ENCODE peak calls at places on chromosomes 16 and 17, in five cellular contexts. U, V, T, F and O are unnamed samples.

GRCh38 chr16:12257926-12258561 is 281.5 kb downstream of the SNX29 start:
- DNase-seq in U (no peak), V (no peak), T (peak), F (no peak), O (no peak)

GRCh38 chr17:71757956-71758355 is 362.9 kb upstream of the SOX9 start:
- DNase-seq in U (no peak), V (no peak), T (no peak), F (no peak), O (no peak)

GRCh38 chr16:16021988-16022682 is 72.7 kb downstream of the ABCC1 start:
- DNase-seq in U (peak), V (peak), T (peak), F (no peak), O (peak)

GRCh38 chr17:48997103-48997826 is at the start of gene IGF2BP1:
- DNase-seq in U (no peak), V (peak), T (peak), F (no peak), O (peak)

GRCh38 chr16:53504161-53504663 is 1.2 kb upstream of the AKTIP start:
- DNase-seq in U (no peak), V (no peak), T (peak), F (no peak), O (peak)

GRCh38 chr17:62950067-62950466 is 16.0 kb upstream of the TANC2 start:
- DNase-seq in U (no peak), V (no peak), T (no peak), F (no peak), O (no peak)

GRCh38 chr17:57552114-57552601 is 192.9 kb downstream of the CCDC182 start:
- DNase-seq in U (no peak), V (no peak), T (peak), F (peak), O (no peak)

GRCh38 chr17:82021728-82022309 is 859 bp downstream of the CENPX start:
- DNase-seq in U (no peak), V (no peak), T (no peak), F (no peak), O (no peak)

GRCh38 chr17:57051886-57052342 is 33.1 kb upstream of the AKAP1 start:
- DNase-seq in U (no peak), V (no peak), T (peak), F (no peak), O (no peak)

GRCh38 chr17:43039646-43040045 is 14.6 kb downstream of the RND2 start:
- DNase-seq in U (no peak), V (no peak), T (no peak), F (no peak), O (no peak)

GRCh38 chr17:43044024-43044423 is 19.0 kb downstream of the RND2 start:
- DNase-seq in U (no peak), V (no peak), T (no peak), F (no peak), O (no peak)

GRCh38 chr17:43043306-43043705 is 18.3 kb downstream of the RND2 start:
- DNase-seq in U (no peak), V (no peak), T (no peak), F (no peak), O (no peak)

GRCh38 chr17:43040655-43041054 is 15.6 kb downstream of the RND2 start:
- DNase-seq in U (no peak), V (no peak), T (no peak), F (no peak), O (no peak)

GRCh38 chr17:43042025-43042424 is 17.0 kb downstream of the RND2 start:
- DNase-seq in U (no peak), V (no peak), T (peak), F (no peak), O (no peak)
- TF ChIP-seq CTCF in U (no peak), V (no peak), T (no peak), F (no peak), O (no peak)

GRCh38 chr17:73957564-73957963 is 245.9 kb upstream of the RPL38 start:
- DNase-seq in U (no peak), V (no peak), T (no peak), F (no peak), O (no peak)

GRCh38 chr17:73958453-73958852 is 245.0 kb upstream of the RPL38 start:
- DNase-seq in U (no peak), V (no peak), T (no peak), F (no peak), O (no peak)

GRCh38 chr17:73955616-73956015 is 247.9 kb upstream of the RPL38 start:
- DNase-seq in U (no peak), V (no peak), T (no peak), F (no peak), O (no peak)

GRCh38 chr17:73956169-73956568 is 247.3 kb upstream of the RPL38 start:
- DNase-seq in U (no peak), V (no peak), T (no peak), F (no peak), O (no peak)

DNA sequence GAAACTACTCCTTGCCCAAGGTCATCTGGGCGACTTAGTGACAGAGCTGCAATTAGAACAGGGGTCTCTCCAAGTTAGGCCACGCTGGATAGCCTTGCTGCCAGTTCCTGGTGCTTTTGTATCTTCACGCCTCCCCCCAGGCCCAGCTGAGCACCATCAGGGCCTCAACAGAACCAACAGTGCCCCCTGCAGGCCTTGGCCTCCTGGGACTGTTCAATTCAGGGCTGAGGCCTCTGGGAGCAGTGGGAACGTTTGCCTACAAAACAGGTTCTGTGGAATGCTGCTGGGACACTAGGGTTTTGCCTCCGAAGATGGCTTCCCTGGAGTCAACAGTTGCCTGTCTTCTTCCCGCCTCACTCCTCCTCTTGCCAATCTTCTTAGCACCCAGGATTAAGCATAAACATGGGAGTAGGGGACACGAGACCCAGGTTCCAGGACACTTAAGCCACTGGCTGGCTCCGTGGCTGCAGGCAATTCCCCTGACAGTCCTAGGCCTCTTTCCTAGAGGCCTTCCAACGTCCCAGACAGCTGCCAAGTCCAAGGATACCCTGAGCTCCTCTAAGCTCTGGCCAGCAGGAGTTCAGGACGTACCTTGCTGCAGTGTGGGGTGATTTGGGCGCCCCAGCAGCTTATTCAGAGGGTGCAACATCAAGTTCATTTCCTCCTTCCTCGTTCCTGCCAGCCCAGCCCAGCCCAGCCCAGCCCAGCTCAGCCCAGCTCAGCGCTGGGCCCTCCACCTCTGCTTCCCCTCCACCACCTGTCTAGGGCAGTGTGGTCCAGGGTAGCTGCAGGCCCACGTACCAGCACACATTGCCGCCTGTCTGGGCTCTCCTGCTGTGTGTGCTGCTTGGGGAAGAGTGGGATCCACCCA is 246.6 kb upstream of the RPL38 start:
- DNase-seq in U (no peak), V (peak), T (peak), F (peak), O (peak)
- TF ChIP-seq CTCF in U (no peak), V (peak), T (peak), F (peak), O (peak)

DNA sequence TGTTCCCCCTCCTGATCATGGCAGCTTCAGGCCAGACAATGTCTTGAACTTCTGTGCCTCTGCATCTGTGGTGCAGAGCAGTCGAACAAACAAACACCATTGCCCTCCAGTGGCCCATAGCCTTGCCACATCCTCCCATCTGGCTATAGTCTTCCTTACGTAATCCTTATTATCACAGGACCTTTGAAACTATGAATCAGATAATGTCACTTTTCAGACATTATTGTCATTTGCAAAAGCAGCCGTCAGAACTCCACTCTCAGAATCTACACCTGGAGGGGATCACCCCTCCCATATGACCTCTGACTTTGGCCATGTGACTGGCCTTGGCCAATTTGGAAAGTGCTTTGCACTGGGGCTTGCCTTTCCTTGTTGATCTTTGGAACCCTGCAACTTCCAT is 387.3 kb downstream of the MAF start:
- DNase-seq in U (no peak), V (no peak), T (no peak), F (no peak), O (no peak)
- TF ChIP-seq CTCF in U (no peak), V (no peak), T (no peak), F (no peak), O (peak)

GRCh38 chr17:11240041-11240801 is 792 bp upstream of the SHISA6 start:
- DNase-seq in U (no peak), V (no peak), T (peak), F (no peak), O (peak)
- TF ChIP-seq CTCF in U (no peak), V (no peak), T (peak), F (no peak), O (no peak)

GRCh38 chr17:43814714-43815113 is 18.2 kb downstream of the MPP3 start:
- DNase-seq in U (no peak), V (no peak), T (no peak), F (no peak), O (no peak)

GRCh38 chr17:43812396-43813265 is 20.3 kb downstream of the MPP3 start:
- DNase-seq in U (no peak), V (no peak), T (no peak), F (no peak), O (no peak)

GRCh38 chr17:43816336-43817320 is 16.3 kb downstream of the MPP3 start:
- DNase-seq in U (no peak), V (no peak), T (no peak), F (no peak), O (no peak)

GRCh38 chr17:43813386-43813785 is 19.6 kb downstream of the MPP3 start:
- DNase-seq in U (no peak), V (no peak), T (no peak), F (no peak), O (no peak)

GRCh38 chr17:43814026-43814425 is 18.9 kb downstream of the MPP3 start:
- DNase-seq in U (no peak), V (peak), T (no peak), F (no peak), O (no peak)
- TF ChIP-seq CTCF in U (no peak), V (no peak), T (no peak), F (no peak), O (peak)

DNA sequence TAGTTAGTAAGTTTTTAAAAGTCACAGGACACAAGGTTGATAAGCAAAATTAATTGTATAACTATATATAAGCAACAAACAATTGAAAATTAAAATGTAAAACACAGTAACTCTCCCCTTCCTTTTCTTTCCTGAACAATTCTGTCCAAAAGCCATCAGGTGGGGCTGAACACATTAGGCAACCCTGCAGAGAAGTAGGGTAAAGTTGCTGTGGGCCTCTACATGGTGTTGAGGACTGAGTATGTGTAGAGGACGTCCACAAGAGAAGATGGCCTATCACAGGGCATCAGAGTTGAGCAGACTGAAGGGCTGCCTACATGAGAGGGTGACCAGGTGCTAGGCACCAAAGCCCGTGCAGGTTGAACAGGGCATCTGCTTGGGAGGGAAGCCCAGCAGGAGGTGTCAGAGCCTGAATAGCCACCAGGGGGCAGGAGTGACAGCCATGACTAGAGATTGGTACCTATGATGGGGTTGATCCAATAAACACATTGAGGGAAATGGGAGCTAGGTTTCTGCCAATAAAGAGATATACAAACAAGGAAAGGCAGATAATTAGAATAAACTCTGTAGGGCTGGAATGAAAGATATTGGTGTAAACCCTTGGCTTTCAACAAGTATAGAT is 415.1 kb downstream of the NPIPA8 start:
- DNase-seq in U (no peak), V (no peak), T (peak), F (peak), O (no peak)
- TF ChIP-seq CTCF in U (no peak), V (peak), T (peak), F (peak), O (peak)

DNA sequence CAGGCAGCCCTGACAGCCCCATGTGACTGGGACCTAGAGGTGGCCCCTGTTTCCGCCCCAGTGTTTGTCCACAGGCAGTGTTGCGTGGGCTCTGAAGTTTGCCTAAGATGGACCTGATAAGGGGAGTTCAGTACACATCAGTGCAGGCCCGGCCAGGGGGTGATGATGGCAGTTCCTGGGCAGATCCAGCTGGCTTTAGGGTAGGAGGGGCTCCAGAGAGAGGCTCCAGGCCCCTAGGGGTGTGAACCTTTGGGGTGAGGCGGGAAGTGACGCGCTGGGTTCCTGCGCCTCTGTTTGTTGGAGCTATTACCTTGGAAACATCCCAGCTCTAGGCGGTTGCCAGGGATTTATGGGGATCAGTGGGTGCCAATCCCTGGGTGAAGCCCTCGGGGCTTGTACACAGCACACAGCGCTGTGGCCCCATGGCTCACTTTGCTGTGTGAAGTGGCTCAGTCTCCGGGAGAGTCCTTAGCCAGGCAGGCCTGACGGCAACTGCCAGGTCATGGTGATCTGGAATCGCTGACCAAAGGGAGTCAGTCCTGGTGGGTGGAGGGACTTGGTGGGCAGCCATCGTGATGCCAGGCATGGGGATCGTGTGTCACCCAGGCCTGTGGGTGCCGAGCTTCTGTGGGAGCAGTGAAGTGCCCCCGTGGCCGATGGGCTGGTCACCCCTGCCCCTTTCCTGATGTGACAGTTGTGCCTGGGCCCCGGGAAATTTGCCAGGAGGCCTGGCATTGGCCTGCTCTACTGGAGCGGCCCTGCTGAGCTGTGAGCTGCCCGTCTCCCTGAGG is 146.1 kb downstream of the SEC14L1 start:
- DNase-seq in U (no peak), V (peak), T (no peak), F (no peak), O (no peak)
- TF ChIP-seq CTCF in U (no peak), V (no peak), T (no peak), F (no peak), O (no peak)

DNA sequence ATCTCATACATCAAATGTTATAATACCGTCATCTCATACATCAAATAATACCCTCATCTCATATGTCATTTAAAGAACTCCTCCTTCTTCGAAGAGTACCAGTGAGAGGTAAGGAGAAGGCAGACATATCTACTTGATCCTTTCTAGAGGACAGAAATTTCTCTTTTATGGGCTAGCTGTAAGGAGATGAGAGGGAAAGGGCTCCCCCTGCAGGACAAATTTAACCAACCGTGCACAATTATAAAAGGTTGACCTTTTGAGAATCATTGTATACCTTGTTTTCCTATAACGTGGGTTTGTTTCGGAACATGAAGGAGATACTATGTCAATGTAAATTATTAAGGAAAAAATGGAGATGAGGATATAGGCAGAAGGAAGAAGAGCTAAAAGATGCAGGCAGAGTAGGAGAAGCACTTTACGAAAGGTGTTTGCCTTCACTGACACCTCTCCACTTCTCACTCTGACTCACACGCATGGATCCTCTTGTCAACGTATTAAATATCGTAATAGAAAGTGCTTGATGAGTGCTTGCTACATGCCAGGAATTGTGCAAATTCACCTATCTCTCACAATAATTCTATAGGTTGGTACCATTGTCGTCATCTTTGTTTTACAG is 465.9 kb upstream of the ERCC4 start:
- DNase-seq in U (no peak), V (peak), T (peak), F (no peak), O (peak)
- TF ChIP-seq CTCF in U (no peak), V (peak), T (peak), F (no peak), O (peak)